ENCODE peak calls at places on chromosomes 12 and 14, in nine cellular contexts. One of them, this sample, is unnamed.

GRCh38 chr14:74475678-74476077 is 17.4 kb downstream of the NPC2 start:
- DNase-seq in right atrium auricular region: no peak
- DNase-seq in PC-9: no peak
- DNase-seq in breast epithelium: no peak
- DNase-seq in effector memory CD4-positive, alpha-beta T cell: no peak
- DNase-seq in left ventricle myocardium inferior: no peak
- DNase-seq in A549: no peak
- DNase-seq in IMR-90: peak; percentile 63
- DNase-seq in naive thymus-derived CD4-positive, alpha-beta T cell: no peak
- DNase-seq in this sample: no peak

GRCh38 chr14:59391388-59391787 is 73.8 kb downstream of the GPR135 start:
- DNase-seq in effector memory CD4-positive, alpha-beta T cell: no peak
- DNase-seq in left ventricle myocardium inferior: no peak
- DNase-seq in PC-9: no peak
- DNase-seq in right atrium auricular region: no peak
- DNase-seq in breast epithelium: no peak
- DNase-seq in naive thymus-derived CD4-positive, alpha-beta T cell: no peak
- DNase-seq in IMR-90: no peak
- DNase-seq in A549: no peak
- DNase-seq in this sample: no peak

GRCh38 chr12:79262938-79263337 is 398.4 kb downstream of the SYT1 start:
- DNase-seq in left ventricle myocardium inferior: no peak
- DNase-seq in right atrium auricular region: no peak
- DNase-seq in breast epithelium: no peak
- DNase-seq in IMR-90: peak; percentile 38
- DNase-seq in A549: no peak
- DNase-seq in effector memory CD4-positive, alpha-beta T cell: no peak
- DNase-seq in naive thymus-derived CD4-positive, alpha-beta T cell: no peak
- DNase-seq in PC-9: no peak
- DNase-seq in this sample: no peak

GRCh38 chr14:24665440-24665991 is 31.5 kb upstream of the GZMB start:
- DNase-seq in A549: no peak
- DNase-seq in PC-9: no peak
- DNase-seq in left ventricle myocardium inferior: no peak
- DNase-seq in effector memory CD4-positive, alpha-beta T cell: no peak
- DNase-seq in right atrium auricular region: no peak
- DNase-seq in naive thymus-derived CD4-positive, alpha-beta T cell: no peak
- DNase-seq in IMR-90: no peak
- DNase-seq in breast epithelium: no peak
- DNase-seq in this sample: no peak

GRCh38 chr14:86057018-86057667 is 527.2 kb downstream of the FLRT2 start:
- DNase-seq in breast epithelium: no peak
- DNase-seq in right atrium auricular region: no peak
- DNase-seq in IMR-90: peak; percentile 39
- DNase-seq in naive thymus-derived CD4-positive, alpha-beta T cell: peak; percentile 19
- DNase-seq in PC-9: peak; percentile 1
- DNase-seq in effector memory CD4-positive, alpha-beta T cell: no peak
- DNase-seq in A549: peak; percentile 27
- DNase-seq in left ventricle myocardium inferior: no peak
- DNase-seq in this sample: no peak

GRCh38 chr12:80269953-80270552 is 170.7 kb downstream of the OTOGL start:
- DNase-seq in IMR-90: peak; percentile 60
- DNase-seq in A549: peak; percentile 55
- DNase-seq in effector memory CD4-positive, alpha-beta T cell: no peak
- DNase-seq in right atrium auricular region: no peak
- DNase-seq in breast epithelium: no peak
- DNase-seq in PC-9: no peak
- DNase-seq in naive thymus-derived CD4-positive, alpha-beta T cell: peak; percentile 4
- DNase-seq in left ventricle myocardium inferior: no peak
- DNase-seq in this sample: no peak

GRCh38 chr12:101064721-101065120 is 145.3 kb downstream of the SLC5A8 start:
- DNase-seq in naive thymus-derived CD4-positive, alpha-beta T cell: no peak
- DNase-seq in breast epithelium: no peak
- DNase-seq in right atrium auricular region: no peak
- DNase-seq in left ventricle myocardium inferior: no peak
- DNase-seq in IMR-90: no peak
- DNase-seq in effector memory CD4-positive, alpha-beta T cell: no peak
- DNase-seq in PC-9: no peak
- DNase-seq in A549: no peak
- DNase-seq in this sample: no peak

GRCh38 chr12:118035194-118036041 is 18.9 kb downstream of the RFC5 start:
- DNase-seq in IMR-90: peak; percentile 22
- DNase-seq in right atrium auricular region: no peak
- DNase-seq in naive thymus-derived CD4-positive, alpha-beta T cell: no peak
- DNase-seq in PC-9: no peak
- DNase-seq in breast epithelium: no peak
- DNase-seq in effector memory CD4-positive, alpha-beta T cell: no peak
- DNase-seq in A549: peak; percentile 62
- DNase-seq in left ventricle myocardium inferior: no peak
- DNase-seq in this sample: no peak

GRCh38 chr14:24246765-24247212 is 4.4 kb upstream of the TINF2 start:
- DNase-seq in A549: no peak
- DNase-seq in PC-9: no peak
- DNase-seq in left ventricle myocardium inferior: no peak
- DNase-seq in IMR-90: peak; percentile 25
- DNase-seq in effector memory CD4-positive, alpha-beta T cell: no peak
- DNase-seq in breast epithelium: no peak
- DNase-seq in naive thymus-derived CD4-positive, alpha-beta T cell: no peak
- DNase-seq in right atrium auricular region: no peak
- DNase-seq in this sample: no peak

GRCh38 chr12:57173089-57173488 is 25.7 kb upstream of the LRP1-AS start:
- DNase-seq in effector memory CD4-positive, alpha-beta T cell: no peak
- DNase-seq in naive thymus-derived CD4-positive, alpha-beta T cell: peak; percentile 4
- DNase-seq in A549: peak; percentile 47
- DNase-seq in left ventricle myocardium inferior: no peak
- DNase-seq in IMR-90: no peak
- DNase-seq in breast epithelium: no peak
- DNase-seq in right atrium auricular region: no peak
- DNase-seq in PC-9: no peak
- DNase-seq in this sample: no peak

GRCh38 chr14:78164226-78164853 is 5.8 kb upstream of the NRXN3 start:
- DNase-seq in PC-9: peak; percentile 25
- DNase-seq in naive thymus-derived CD4-positive, alpha-beta T cell: no peak
- DNase-seq in IMR-90: no peak
- DNase-seq in A549: peak; percentile 48
- DNase-seq in breast epithelium: no peak
- DNase-seq in left ventricle myocardium inferior: no peak
- DNase-seq in effector memory CD4-positive, alpha-beta T cell: no peak
- DNase-seq in right atrium auricular region: no peak
- DNase-seq in this sample: peak; percentile 13

GRCh38 chr14:74867673-74868072 is 8.3 kb downstream of the PROX2 start:
- DNase-seq in A549: no peak
- DNase-seq in naive thymus-derived CD4-positive, alpha-beta T cell: peak; percentile 32
- DNase-seq in PC-9: no peak
- DNase-seq in breast epithelium: peak; percentile 48
- DNase-seq in right atrium auricular region: peak; percentile 79
- DNase-seq in effector memory CD4-positive, alpha-beta T cell: peak; percentile 13
- DNase-seq in left ventricle myocardium inferior: no peak
- DNase-seq in IMR-90: peak; percentile 28
- DNase-seq in this sample: no peak

GRCh38 chr12:13390381-13390856 is 193.9 kb downstream of the EMP1 start:
- DNase-seq in left ventricle myocardium inferior: peak; percentile 83
- DNase-seq in IMR-90: peak; percentile 1
- DNase-seq in right atrium auricular region: peak; percentile 71
- DNase-seq in PC-9: peak; percentile 98
- DNase-seq in breast epithelium: peak; percentile 77
- DNase-seq in effector memory CD4-positive, alpha-beta T cell: no peak
- DNase-seq in naive thymus-derived CD4-positive, alpha-beta T cell: no peak
- DNase-seq in A549: peak; percentile 88
- DNase-seq in this sample: peak; percentile 93

GRCh38 chr14:54257424-54257823 is 139.4 kb upstream of the CDKN3 start:
- DNase-seq in breast epithelium: no peak
- DNase-seq in effector memory CD4-positive, alpha-beta T cell: no peak
- DNase-seq in A549: no peak
- DNase-seq in naive thymus-derived CD4-positive, alpha-beta T cell: no peak
- DNase-seq in left ventricle myocardium inferior: no peak
- DNase-seq in IMR-90: no peak
- DNase-seq in PC-9: no peak
- DNase-seq in right atrium auricular region: no peak
- DNase-seq in this sample: no peak

GRCh38 chr12:132359971-132360370 is 30.6 kb upstream of the GALNT9 start:
- DNase-seq in breast epithelium: no peak
- DNase-seq in naive thymus-derived CD4-positive, alpha-beta T cell: no peak
- DNase-seq in left ventricle myocardium inferior: peak; percentile 8
- DNase-seq in effector memory CD4-positive, alpha-beta T cell: no peak
- DNase-seq in IMR-90: no peak
- DNase-seq in A549: no peak
- DNase-seq in right atrium auricular region: no peak
- DNase-seq in PC-9: no peak
- DNase-seq in this sample: no peak

DNA sequence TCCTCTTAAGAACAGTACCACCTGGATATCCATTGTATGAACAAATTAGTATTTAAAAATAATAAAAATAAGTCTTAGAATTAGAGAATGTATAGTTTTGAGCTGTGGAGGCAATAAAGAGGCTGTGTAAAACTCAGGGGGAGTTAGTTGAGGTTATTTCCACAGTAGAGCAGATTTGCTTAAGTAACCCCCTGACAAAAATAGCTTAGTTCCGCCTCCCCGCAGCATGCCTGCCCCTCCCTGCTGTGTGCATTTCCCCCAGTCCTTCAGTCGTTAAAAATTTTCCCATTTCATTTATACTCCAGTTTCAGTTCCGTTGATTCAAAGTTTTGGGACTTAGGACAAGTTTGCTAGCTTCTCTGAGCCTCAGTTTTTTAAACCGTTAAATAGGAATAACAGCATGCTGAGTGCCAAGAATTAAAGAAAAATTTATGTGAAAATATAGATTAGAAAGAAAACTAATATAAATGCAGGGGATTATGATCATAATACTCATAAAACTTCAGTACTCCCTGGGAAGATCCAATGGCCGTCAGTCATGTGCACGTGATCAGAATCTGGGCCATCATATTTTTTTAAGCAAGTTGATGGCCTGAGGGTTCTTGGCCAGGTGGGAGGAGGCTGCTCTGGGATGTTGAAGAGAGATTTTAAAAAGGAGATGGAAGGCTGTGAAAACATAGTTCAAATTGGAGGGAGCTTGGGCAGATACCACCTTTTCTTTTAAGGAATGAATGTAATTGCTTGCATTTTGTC is 14.5 kb upstream of the SLC38A2 start:
- DNase-seq in A549: peak; percentile 47
- DNase-seq in left ventricle myocardium inferior: peak; percentile 48
- DNase-seq in IMR-90: peak; percentile 78
- DNase-seq in naive thymus-derived CD4-positive, alpha-beta T cell: no peak
- DNase-seq in right atrium auricular region: no peak
- DNase-seq in PC-9: no peak
- DNase-seq in breast epithelium: no peak
- DNase-seq in effector memory CD4-positive, alpha-beta T cell: no peak
- DNase-seq in this sample: no peak
- H3K4me3 ChIP-seq in A549: peak overlapping the region; percentile 10
- H3K4me3 ChIP-seq in left ventricle myocardium inferior: peak overlapping the region; percentile 39
- H3K4me3 ChIP-seq in IMR-90: peak overlapping the region; percentile 26
- H3K4me3 ChIP-seq in naive thymus-derived CD4-positive, alpha-beta T cell: no peak overlapping the region
- H3K4me3 ChIP-seq in right atrium auricular region: no peak overlapping the region
- H3K4me3 ChIP-seq in PC-9: peak overlapping the region; percentile 92
- H3K4me3 ChIP-seq in breast epithelium: no peak overlapping the region
- H3K4me3 ChIP-seq in effector memory CD4-positive, alpha-beta T cell: no peak overlapping the region
- H3K4me3 ChIP-seq in this sample: no peak overlapping the region

DNA sequence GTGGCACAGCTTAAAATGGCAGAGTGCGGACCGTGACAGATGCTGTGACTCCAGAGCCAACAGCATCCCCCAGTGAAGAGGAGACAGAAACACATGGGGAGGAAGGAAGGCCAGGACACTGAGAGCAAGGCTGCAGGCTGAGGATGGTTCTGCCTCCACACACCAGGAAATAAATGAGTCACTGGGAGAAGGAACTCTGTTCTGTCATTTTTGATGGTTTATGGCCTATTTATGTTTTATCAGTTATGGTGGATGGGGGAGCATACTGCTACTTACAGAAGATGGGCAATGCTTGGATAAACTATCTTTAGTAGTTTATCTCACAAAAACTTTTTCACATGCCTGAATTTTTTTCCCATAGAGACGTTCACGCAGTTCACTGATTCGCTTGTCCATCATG is 33.8 kb downstream of the ZFYVE21 start:
- DNase-seq in PC-9: no peak
- DNase-seq in right atrium auricular region: no peak
- DNase-seq in effector memory CD4-positive, alpha-beta T cell: no peak
- DNase-seq in breast epithelium: no peak
- DNase-seq in IMR-90: no peak
- DNase-seq in naive thymus-derived CD4-positive, alpha-beta T cell: no peak
- DNase-seq in left ventricle myocardium inferior: no peak
- DNase-seq in A549: no peak
- DNase-seq in this sample: no peak
- H3K27ac ChIP-seq in PC-9: no peak overlapping the region
- H3K27ac ChIP-seq in right atrium auricular region: no peak overlapping the region
- H3K27ac ChIP-seq in effector memory CD4-positive, alpha-beta T cell: no peak overlapping the region
- H3K27ac ChIP-seq in breast epithelium: no peak overlapping the region
- H3K27ac ChIP-seq in IMR-90: no peak overlapping the region
- H3K27ac ChIP-seq in naive thymus-derived CD4-positive, alpha-beta T cell: no peak overlapping the region
- H3K27ac ChIP-seq in left ventricle myocardium inferior: no peak overlapping the region
- H3K27ac ChIP-seq in A549: no peak overlapping the region
- H3K27ac ChIP-seq in this sample: no peak overlapping the region

GRCh38 chr14:51085007-51085406 is 9.9 kb downstream of the TRIM9 start:
- DNase-seq in effector memory CD4-positive, alpha-beta T cell: no peak
- DNase-seq in A549: no peak
- DNase-seq in naive thymus-derived CD4-positive, alpha-beta T cell: no peak
- DNase-seq in left ventricle myocardium inferior: no peak
- DNase-seq in breast epithelium: no peak
- DNase-seq in IMR-90: no peak
- DNase-seq in PC-9: no peak
- DNase-seq in right atrium auricular region: no peak
- DNase-seq in this sample: no peak
- H3K4me1 ChIP-seq in effector memory CD4-positive, alpha-beta T cell: no peaks in the 10 kb centered on the region
- H3K4me1 ChIP-seq in A549: peaks cover 54% of the 10 kb centered on the region
- H3K4me1 ChIP-seq in naive thymus-derived CD4-positive, alpha-beta T cell: no peaks in the 10 kb centered on the region
- H3K4me1 ChIP-seq in left ventricle myocardium inferior: peaks cover 8% of the 10 kb centered on the region
- H3K4me1 ChIP-seq in breast epithelium: no peaks in the 10 kb centered on the region
- H3K4me1 ChIP-seq in IMR-90: no peaks in the 10 kb centered on the region
- H3K4me1 ChIP-seq in PC-9: peaks cover 16% of the 10 kb centered on the region
- H3K4me1 ChIP-seq in right atrium auricular region: no peaks in the 10 kb centered on the region
- H3K4me1 ChIP-seq in this sample: peaks cover under 1% of the 10 kb centered on the region

DNA sequence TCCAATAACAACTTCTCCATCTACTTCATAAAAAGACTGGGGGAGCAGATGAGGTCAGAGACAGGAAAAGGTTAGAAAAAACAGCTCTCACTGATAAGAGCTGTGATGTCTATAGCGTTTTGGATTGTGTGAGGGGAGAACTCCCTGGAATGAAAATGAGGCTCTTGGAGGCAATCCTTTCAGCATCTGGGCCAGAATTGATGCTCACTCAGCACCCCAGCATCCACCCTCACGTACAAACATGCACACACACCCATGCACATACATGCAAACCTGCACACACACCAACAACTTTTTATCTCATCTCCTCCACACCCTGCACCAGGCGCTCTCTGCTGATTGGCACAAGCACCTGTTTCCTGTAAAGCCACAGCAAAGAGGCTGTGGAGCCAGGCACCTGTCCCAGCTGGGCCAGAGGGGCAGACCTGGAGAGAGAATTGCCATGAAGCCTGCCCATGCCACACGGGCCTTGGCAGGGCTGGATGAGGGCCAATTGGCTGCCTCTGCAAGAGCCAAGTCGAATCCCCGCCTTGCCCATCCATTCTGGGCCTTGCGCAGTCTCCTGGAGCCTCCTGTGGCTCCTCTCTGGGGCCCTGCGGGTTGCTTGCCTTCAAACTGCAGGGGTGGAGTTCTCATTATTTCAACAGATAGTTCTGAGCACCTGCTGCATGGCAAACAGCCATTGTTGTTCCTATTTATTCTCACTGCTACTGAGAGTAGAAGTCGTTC is 53.1 kb downstream of the SYNE3 start:
- DNase-seq in naive thymus-derived CD4-positive, alpha-beta T cell: peak; percentile 77
- DNase-seq in A549: no peak
- DNase-seq in breast epithelium: no peak
- DNase-seq in left ventricle myocardium inferior: no peak
- DNase-seq in effector memory CD4-positive, alpha-beta T cell: peak; percentile 32
- DNase-seq in IMR-90: no peak
- DNase-seq in right atrium auricular region: no peak
- DNase-seq in PC-9: no peak
- DNase-seq in this sample: no peak
- H3K4me3 ChIP-seq in naive thymus-derived CD4-positive, alpha-beta T cell: peak overlapping the region; percentile 32
- H3K4me3 ChIP-seq in A549: no peak overlapping the region
- H3K4me3 ChIP-seq in breast epithelium: no peak overlapping the region
- H3K4me3 ChIP-seq in left ventricle myocardium inferior: no peak overlapping the region
- H3K4me3 ChIP-seq in effector memory CD4-positive, alpha-beta T cell: no peak overlapping the region
- H3K4me3 ChIP-seq in IMR-90: no peak overlapping the region
- H3K4me3 ChIP-seq in right atrium auricular region: no peak overlapping the region
- H3K4me3 ChIP-seq in PC-9: no peak overlapping the region
- H3K4me3 ChIP-seq in this sample: no peak overlapping the region